ENCODE peak calls at places on chromosomes 7 and 10, in five cellular contexts. One of them, this sample, is unnamed.

GRCh38 chr10:74825033-74825370 is 1.4 kb upstream of the KAT6B start:
- DNase-seq in tibial artery: no peak
- DNase-seq in neural progenitor cell: peak; percentile 67
- DNase-seq in ovary: no peak
- DNase-seq in fibroblast of lung: no peak
- DNase-seq in this sample: no peak

GRCh38 chr10:22630229-22631174 is 83.9 kb downstream of the PIP4K2A start:
- DNase-seq in tibial artery: no peak
- DNase-seq in neural progenitor cell: no peak
- DNase-seq in ovary: no peak
- DNase-seq in fibroblast of lung: peak; percentile 77
- DNase-seq in this sample: no peak

GRCh38 chr10:30420774-30421173 is 13.2 kb upstream of the MAP3K8 start:
- DNase-seq in tibial artery: no peak
- DNase-seq in neural progenitor cell: no peak
- DNase-seq in ovary: no peak
- DNase-seq in fibroblast of lung: no peak
- DNase-seq in this sample: no peak

GRCh38 chr10:30553018-30553624 is 76.4 kb downstream of the LYZL2 start:
- DNase-seq in tibial artery: no peak
- DNase-seq in neural progenitor cell: peak; percentile 78
- DNase-seq in ovary: no peak
- DNase-seq in fibroblast of lung: no peak
- DNase-seq in this sample: no peak

GRCh38 chr7:70647801-70648491 is 484.0 kb upstream of the GALNT17 start:
- DNase-seq in tibial artery: no peak
- DNase-seq in neural progenitor cell: no peak
- DNase-seq in ovary: no peak
- DNase-seq in fibroblast of lung: no peak
- DNase-seq in this sample: no peak

GRCh38 chr7:74008687-74009086 is 19.3 kb upstream of the ELN start:
- DNase-seq in tibial artery: no peak
- DNase-seq in neural progenitor cell: no peak
- DNase-seq in ovary: no peak
- DNase-seq in fibroblast of lung: no peak
- DNase-seq in this sample: no peak

GRCh38 chr7:143323650-143324049 is 7.7 kb downstream of the CLCN1 start:
- DNase-seq in tibial artery: no peak
- DNase-seq in neural progenitor cell: no peak
- DNase-seq in ovary: no peak
- DNase-seq in fibroblast of lung: no peak
- DNase-seq in this sample: no peak

GRCh38 chr10:34249634-34250033 is 565.5 kb downstream of the PARD3 start:
- DNase-seq in tibial artery: no peak
- DNase-seq in neural progenitor cell: peak; percentile 28
- DNase-seq in ovary: no peak
- DNase-seq in fibroblast of lung: no peak
- DNase-seq in this sample: no peak

GRCh38 chr10:112687647-112688046 is 240.6 kb downstream of the VTI1A start:
- DNase-seq in tibial artery: no peak
- DNase-seq in neural progenitor cell: no peak
- DNase-seq in ovary: no peak
- DNase-seq in fibroblast of lung: peak; percentile 78
- DNase-seq in this sample: no peak

GRCh38 chr10:112435013-112435619 is 11.6 kb downstream of the ZDHHC6 start:
- DNase-seq in tibial artery: no peak
- DNase-seq in neural progenitor cell: peak; percentile 8
- DNase-seq in ovary: no peak
- DNase-seq in fibroblast of lung: peak; percentile 67
- DNase-seq in this sample: peak; percentile 12

GRCh38 chr10:3400368-3400767 is 227.8 kb upstream of the PITRM1 start:
- DNase-seq in tibial artery: no peak
- DNase-seq in neural progenitor cell: no peak
- DNase-seq in ovary: no peak
- DNase-seq in fibroblast of lung: peak; percentile 71
- DNase-seq in this sample: no peak

GRCh38 chr10:102776779-102777417 is 33.1 kb downstream of the WBP1L start:
- DNase-seq in tibial artery: peak; percentile 93
- DNase-seq in neural progenitor cell: peak; percentile 85
- DNase-seq in ovary: peak; percentile 80
- DNase-seq in fibroblast of lung: peak; percentile 96
- DNase-seq in this sample: peak; percentile 93

GRCh38 chr7:73622909-73623797 is 1.2 kb downstream of the MLXIPL start:
- DNase-seq in tibial artery: no peak
- DNase-seq in neural progenitor cell: peak; percentile 38
- DNase-seq in ovary: peak; percentile 73
- DNase-seq in fibroblast of lung: peak; percentile 26
- DNase-seq in this sample: no peak

GRCh38 chr7:114481995-114482394 is 67.4 kb downstream of the FOXP2 start:
- DNase-seq in tibial artery: no peak
- DNase-seq in neural progenitor cell: no peak
- DNase-seq in ovary: no peak
- DNase-seq in fibroblast of lung: peak; percentile 89
- DNase-seq in this sample: no peak

GRCh38 chr7:70583965-70584883 is 547.7 kb upstream of the GALNT17 start:
- DNase-seq in tibial artery: no peak
- DNase-seq in neural progenitor cell: no peak
- DNase-seq in ovary: no peak
- DNase-seq in fibroblast of lung: no peak
- DNase-seq in this sample: no peak

GRCh38 chr7:150947761-150948680 is 30.1 kb downstream of the KCNH2 start:
- DNase-seq in tibial artery: peak; percentile 55
- DNase-seq in neural progenitor cell: no peak
- DNase-seq in ovary: no peak
- DNase-seq in fibroblast of lung: no peak
- DNase-seq in this sample: no peak

GRCh38 chr7:27418544-27418943 is 175.9 kb downstream of the EVX1 start:
- DNase-seq in tibial artery: no peak
- DNase-seq in neural progenitor cell: no peak
- DNase-seq in ovary: no peak
- DNase-seq in fibroblast of lung: no peak
- DNase-seq in this sample: no peak

GRCh38 chr10:87612107-87612506 is 47.6 kb upstream of the PAPSS2 start:
- DNase-seq in tibial artery: no peak
- DNase-seq in neural progenitor cell: no peak
- DNase-seq in ovary: no peak
- DNase-seq in fibroblast of lung: no peak
- DNase-seq in this sample: no peak

GRCh38 chr7:137073571-137074325 is 205.3 kb downstream of the CHRM2 start:
- DNase-seq in tibial artery: no peak
- DNase-seq in neural progenitor cell: no peak
- DNase-seq in ovary: no peak
- DNase-seq in fibroblast of lung: peak; percentile 17
- DNase-seq in this sample: peak; percentile 10

GRCh38 chr7:100825215-100825671 is 2.1 kb downstream of the EPHB4 start:
- DNase-seq in tibial artery: no peak
- DNase-seq in neural progenitor cell: peak; percentile 30
- DNase-seq in ovary: peak; percentile 55
- DNase-seq in fibroblast of lung: no peak
- DNase-seq in this sample: no peak

GRCh38 chr7:105797652-105798051 is 78.7 kb downstream of the ATXN7L1 start:
- DNase-seq in tibial artery: no peak
- DNase-seq in neural progenitor cell: no peak
- DNase-seq in ovary: no peak
- DNase-seq in fibroblast of lung: no peak
- DNase-seq in this sample: no peak

GRCh38 chr7:19397917-19398316 is 252.7 kb upstream of the FERD3L start:
- DNase-seq in tibial artery: no peak
- DNase-seq in neural progenitor cell: no peak
- DNase-seq in ovary: no peak
- DNase-seq in fibroblast of lung: peak; percentile 63
- DNase-seq in this sample: no peak

GRCh38 chr10:50367732-50368131 is 116.4 kb upstream of the ASAH2 start:
- DNase-seq in tibial artery: no peak
- DNase-seq in neural progenitor cell: peak; percentile 65
- DNase-seq in ovary: no peak
- DNase-seq in fibroblast of lung: peak; percentile 63
- DNase-seq in this sample: no peak

GRCh38 chr10:78384021-78384420 is 350.4 kb downstream of the RPS24 start:
- DNase-seq in tibial artery: no peak
- DNase-seq in neural progenitor cell: no peak
- DNase-seq in ovary: no peak
- DNase-seq in fibroblast of lung: peak; percentile 19
- DNase-seq in this sample: no peak

GRCh38 chr10:73439055-73439454 is 5.7 kb upstream of the MSS51 start:
- DNase-seq in tibial artery: no peak
- DNase-seq in neural progenitor cell: no peak
- DNase-seq in ovary: no peak
- DNase-seq in fibroblast of lung: peak; percentile 45
- DNase-seq in this sample: no peak

GRCh38 chr7:29285451-29285807 is 90.9 kb downstream of the CHN2 start:
- DNase-seq in tibial artery: no peak
- DNase-seq in neural progenitor cell: no peak
- DNase-seq in ovary: no peak
- DNase-seq in fibroblast of lung: peak; percentile 92
- DNase-seq in this sample: peak; percentile 28

GRCh38 chr10:78389419-78389818 is 355.8 kb downstream of the RPS24 start:
- DNase-seq in tibial artery: no peak
- DNase-seq in neural progenitor cell: no peak
- DNase-seq in ovary: no peak
- DNase-seq in fibroblast of lung: no peak
- DNase-seq in this sample: no peak

GRCh38 chr10:102727037-102727818 is 12.8 kb downstream of the SFXN2 start:
- DNase-seq in tibial artery: no peak
- DNase-seq in neural progenitor cell: no peak
- DNase-seq in ovary: no peak
- DNase-seq in fibroblast of lung: no peak
- DNase-seq in this sample: no peak

GRCh38 chr7:84013616-84014240 is 180.9 kb downstream of the SEMA3A start:
- DNase-seq in tibial artery: no peak
- DNase-seq in neural progenitor cell: peak; percentile 2
- DNase-seq in ovary: no peak
- DNase-seq in fibroblast of lung: no peak
- DNase-seq in this sample: no peak

GRCh38 chr7:112207765-112208164 is 1.3 kb downstream of the ZNF277 start:
- DNase-seq in tibial artery: no peak
- DNase-seq in neural progenitor cell: no peak
- DNase-seq in ovary: no peak
- DNase-seq in fibroblast of lung: no peak
- DNase-seq in this sample: no peak

GRCh38 chr10:110110338-110110737 is 97.1 kb upstream of the MXI1 start:
- DNase-seq in tibial artery: no peak
- DNase-seq in neural progenitor cell: no peak
- DNase-seq in ovary: no peak
- DNase-seq in fibroblast of lung: no peak
- DNase-seq in this sample: no peak

GRCh38 chr7:2537981-2538851 is 17.1 kb downstream of the BRAT1 start:
- DNase-seq in tibial artery: peak; percentile 56
- DNase-seq in neural progenitor cell: peak; percentile 5
- DNase-seq in ovary: no peak
- DNase-seq in fibroblast of lung: no peak
- DNase-seq in this sample: no peak
- TF ChIP-seq CTCF in tibial artery: no peak
- TF ChIP-seq CTCF in neural progenitor cell: no peak
- TF ChIP-seq CTCF in ovary: no peak
- TF ChIP-seq CTCF in fibroblast of lung: no peak
- TF ChIP-seq CTCF in this sample: no peak

DNA sequence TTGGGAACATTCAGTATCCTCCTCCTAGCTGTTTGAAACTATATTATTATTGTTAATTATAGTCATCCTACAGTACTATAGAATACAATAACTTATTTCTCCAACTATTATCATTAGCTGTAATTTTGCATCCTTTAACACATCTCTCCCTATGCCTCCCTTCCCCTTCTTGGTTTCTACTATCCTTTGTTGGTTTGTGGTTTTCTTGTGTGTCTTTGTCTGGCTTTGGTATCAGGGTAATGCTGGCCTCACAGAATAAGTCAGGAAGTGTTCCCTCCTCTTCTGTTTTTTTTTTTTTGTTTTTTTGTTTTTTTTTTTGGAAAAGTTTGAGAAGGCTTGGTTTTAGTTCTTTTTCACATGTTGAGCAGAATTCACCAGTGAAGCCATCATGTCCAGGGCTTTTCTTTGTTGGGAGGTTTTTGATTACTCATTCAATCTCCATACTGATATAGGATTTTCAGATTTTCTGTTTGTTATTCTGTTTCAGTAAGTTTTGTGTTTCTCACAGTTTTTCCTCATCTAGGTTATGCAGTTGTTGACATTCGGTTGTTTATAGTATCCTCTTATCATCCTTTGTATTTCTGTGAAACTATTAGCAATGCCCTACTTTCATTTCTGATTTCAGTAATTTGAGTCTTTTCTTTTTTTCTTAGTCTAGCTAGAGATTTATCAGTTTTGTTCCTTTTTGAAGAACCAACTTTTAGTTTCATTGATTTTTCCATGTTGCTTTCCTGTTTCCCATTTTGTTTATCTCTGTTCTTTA is 21.6 kb downstream of the C1GALT1 start:
- DNase-seq in tibial artery: no peak
- DNase-seq in neural progenitor cell: no peak
- DNase-seq in ovary: no peak
- DNase-seq in fibroblast of lung: no peak
- DNase-seq in this sample: no peak
- H3K4me3 ChIP-seq in tibial artery: no peak overlapping the region
- H3K4me3 ChIP-seq in neural progenitor cell: no peak overlapping the region
- H3K4me3 ChIP-seq in ovary: no peak overlapping the region
- H3K4me3 ChIP-seq in fibroblast of lung: no peak overlapping the region
- H3K4me3 ChIP-seq in this sample: no peak overlapping the region

DNA sequence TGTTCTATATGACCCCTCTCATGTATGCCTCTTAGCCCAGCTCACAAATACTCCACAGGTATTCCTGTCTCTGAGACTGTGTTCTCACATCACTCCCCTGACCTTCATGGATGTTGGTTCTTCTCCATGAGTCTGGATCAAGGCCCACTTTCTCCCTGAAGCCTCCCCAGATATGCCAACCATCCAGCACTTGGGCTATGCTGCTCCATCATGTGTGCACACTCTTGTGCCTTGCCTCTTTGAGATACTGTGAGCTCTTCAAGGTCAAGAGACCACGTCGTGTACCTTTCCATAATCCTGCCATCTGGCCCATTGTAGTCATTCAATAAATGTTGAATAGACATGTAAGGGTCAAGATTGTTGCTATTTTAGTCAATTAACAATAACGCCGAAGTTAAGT is 30.1 kb upstream of the TM9SF3 start:
- DNase-seq in tibial artery: no peak
- DNase-seq in neural progenitor cell: no peak
- DNase-seq in ovary: no peak
- DNase-seq in fibroblast of lung: no peak
- DNase-seq in this sample: no peak
- TF ChIP-seq CTCF in tibial artery: no peak
- TF ChIP-seq CTCF in neural progenitor cell: no peak
- TF ChIP-seq CTCF in ovary: no peak
- TF ChIP-seq CTCF in fibroblast of lung: no peak
- TF ChIP-seq CTCF in this sample: no peak

GRCh38 chr10:79933961-79934360 is 14.9 kb downstream of the SFTPD start:
- DNase-seq in tibial artery: no peak
- DNase-seq in neural progenitor cell: no peak
- DNase-seq in ovary: no peak
- DNase-seq in fibroblast of lung: no peak
- DNase-seq in this sample: no peak

GRCh38 chr10:79930751-79931150 is 18.2 kb downstream of the SFTPD start:
- DNase-seq in tibial artery: no peak
- DNase-seq in neural progenitor cell: no peak
- DNase-seq in ovary: no peak
- DNase-seq in fibroblast of lung: no peak
- DNase-seq in this sample: no peak

GRCh38 chr10:79932841-79933379 is 16.0 kb downstream of the SFTPD start:
- DNase-seq in tibial artery: no peak
- DNase-seq in neural progenitor cell: no peak
- DNase-seq in ovary: no peak
- DNase-seq in fibroblast of lung: no peak
- DNase-seq in this sample: no peak

GRCh38 chr10:79930267-79930666 is 18.6 kb downstream of the SFTPD start:
- DNase-seq in tibial artery: no peak
- DNase-seq in neural progenitor cell: no peak
- DNase-seq in ovary: no peak
- DNase-seq in fibroblast of lung: no peak
- DNase-seq in this sample: no peak

GRCh38 chr10:79932307-79932706 is 16.6 kb downstream of the SFTPD start:
- DNase-seq in tibial artery: no peak
- DNase-seq in neural progenitor cell: no peak
- DNase-seq in ovary: no peak
- DNase-seq in fibroblast of lung: no peak
- DNase-seq in this sample: no peak
- H3K4me3 ChIP-seq in tibial artery: no peak overlapping the region
- H3K4me3 ChIP-seq in neural progenitor cell: no peak overlapping the region
- H3K4me3 ChIP-seq in ovary: no peak overlapping the region
- H3K4me3 ChIP-seq in fibroblast of lung: no peak overlapping the region
- H3K4me3 ChIP-seq in this sample: no peak overlapping the region